ENCODE peak calls at places on chromosome 10, in nine cellular contexts. One of them, this sample, is unnamed.

GRCh38 chr10:56279270-56279669 is 81.8 kb downstream of the ZWINT start:
- DNase-seq in stimulated activated CD4-positive, alpha-beta T cell treated with anti-CD3 and anti-CD28 coated beads, Interleukin-2, amount 100 ng/mL, for 24 hours: no peak
- DNase-seq in posterior cingulate gyrus: no peak
- DNase-seq in upper lobe of right lung: no peak
- DNase-seq in activated T-helper 9 cell treated with anti-CD3 and anti-CD28 coated beads, Interleukin-2, amount 50 U/mL, for 16 hours: no peak
- DNase-seq in H1: no peak
- DNase-seq in amniotic stem cell: no peak
- DNase-seq in C1 segment of cervical spinal cord: no peak
- DNase-seq in AG08395: no peak
- DNase-seq in this sample: no peak

GRCh38 chr10:29807407-29807806 is 172.6 kb upstream of the SVIL start:
- DNase-seq in stimulated activated CD4-positive, alpha-beta T cell treated with anti-CD3 and anti-CD28 coated beads, Interleukin-2, amount 100 ng/mL, for 24 hours: no peak
- DNase-seq in posterior cingulate gyrus: no peak
- DNase-seq in upper lobe of right lung: no peak
- DNase-seq in activated T-helper 9 cell treated with anti-CD3 and anti-CD28 coated beads, Interleukin-2, amount 50 U/mL, for 16 hours: no peak
- DNase-seq in H1: no peak
- DNase-seq in amniotic stem cell: no peak
- DNase-seq in C1 segment of cervical spinal cord: no peak
- DNase-seq in AG08395: peak
- DNase-seq in this sample: peak

GRCh38 chr10:60135020-60135419 is 228.7 kb upstream of the CCDC6 start:
- DNase-seq in stimulated activated CD4-positive, alpha-beta T cell treated with anti-CD3 and anti-CD28 coated beads, Interleukin-2, amount 100 ng/mL, for 24 hours: no peak
- DNase-seq in posterior cingulate gyrus: no peak
- DNase-seq in upper lobe of right lung: no peak
- DNase-seq in activated T-helper 9 cell treated with anti-CD3 and anti-CD28 coated beads, Interleukin-2, amount 50 U/mL, for 16 hours: no peak
- DNase-seq in H1: no peak
- DNase-seq in amniotic stem cell: no peak
- DNase-seq in C1 segment of cervical spinal cord: no peak
- DNase-seq in AG08395: no peak
- DNase-seq in this sample: no peak

GRCh38 chr10:132774179-132774904 is 11.6 kb downstream of the NKX6-2 start:
- DNase-seq in stimulated activated CD4-positive, alpha-beta T cell treated with anti-CD3 and anti-CD28 coated beads, Interleukin-2, amount 100 ng/mL, for 24 hours: no peak
- DNase-seq in posterior cingulate gyrus: no peak
- DNase-seq in upper lobe of right lung: no peak
- DNase-seq in activated T-helper 9 cell treated with anti-CD3 and anti-CD28 coated beads, Interleukin-2, amount 50 U/mL, for 16 hours: no peak
- DNase-seq in H1: no peak
- DNase-seq in amniotic stem cell: no peak
- DNase-seq in C1 segment of cervical spinal cord: no peak
- DNase-seq in AG08395: no peak
- DNase-seq in this sample: no peak

GRCh38 chr10:79905322-79906314 is 43.3 kb downstream of the SFTPD start:
- DNase-seq in stimulated activated CD4-positive, alpha-beta T cell treated with anti-CD3 and anti-CD28 coated beads, Interleukin-2, amount 100 ng/mL, for 24 hours: no peak
- DNase-seq in posterior cingulate gyrus: no peak
- DNase-seq in upper lobe of right lung: no peak
- DNase-seq in activated T-helper 9 cell treated with anti-CD3 and anti-CD28 coated beads, Interleukin-2, amount 50 U/mL, for 16 hours: no peak
- DNase-seq in H1: no peak
- DNase-seq in amniotic stem cell: no peak
- DNase-seq in C1 segment of cervical spinal cord: no peak
- DNase-seq in AG08395: peak
- DNase-seq in this sample: no peak

GRCh38 chr10:48290286-48290685 is 15.8 kb upstream of the FRMPD2 start:
- DNase-seq in stimulated activated CD4-positive, alpha-beta T cell treated with anti-CD3 and anti-CD28 coated beads, Interleukin-2, amount 100 ng/mL, for 24 hours: no peak
- DNase-seq in posterior cingulate gyrus: no peak
- DNase-seq in upper lobe of right lung: no peak
- DNase-seq in activated T-helper 9 cell treated with anti-CD3 and anti-CD28 coated beads, Interleukin-2, amount 50 U/mL, for 16 hours: no peak
- DNase-seq in H1: no peak
- DNase-seq in amniotic stem cell: no peak
- DNase-seq in C1 segment of cervical spinal cord: no peak
- DNase-seq in AG08395: no peak
- DNase-seq in this sample: no peak

GRCh38 chr10:120456143-120456625 is 843 bp upstream of the PLPP4 start:
- DNase-seq in stimulated activated CD4-positive, alpha-beta T cell treated with anti-CD3 and anti-CD28 coated beads, Interleukin-2, amount 100 ng/mL, for 24 hours: no peak
- DNase-seq in posterior cingulate gyrus: no peak
- DNase-seq in upper lobe of right lung: no peak
- DNase-seq in activated T-helper 9 cell treated with anti-CD3 and anti-CD28 coated beads, Interleukin-2, amount 50 U/mL, for 16 hours: no peak
- DNase-seq in H1: peak
- DNase-seq in amniotic stem cell: no peak
- DNase-seq in C1 segment of cervical spinal cord: no peak
- DNase-seq in AG08395: no peak
- DNase-seq in this sample: no peak

GRCh38 chr10:8539056-8539455 is 484.6 kb downstream of the GATA3 start:
- DNase-seq in stimulated activated CD4-positive, alpha-beta T cell treated with anti-CD3 and anti-CD28 coated beads, Interleukin-2, amount 100 ng/mL, for 24 hours: no peak
- DNase-seq in posterior cingulate gyrus: no peak
- DNase-seq in upper lobe of right lung: no peak
- DNase-seq in activated T-helper 9 cell treated with anti-CD3 and anti-CD28 coated beads, Interleukin-2, amount 50 U/mL, for 16 hours: no peak
- DNase-seq in H1: no peak
- DNase-seq in amniotic stem cell: no peak
- DNase-seq in C1 segment of cervical spinal cord: no peak
- DNase-seq in AG08395: no peak
- DNase-seq in this sample: no peak

This sample was measured in HS-5.